ENCODE peak calls at places on chromosomes 11 and 22, in seven cellular contexts. F, X, C, E, N, L and W are unnamed samples.
A peak's percentile ranks its signal among the peaks of the same experiment; 100 is the strongest.

GRCh38 chr11:69799582-69799981 is 19.6 kb downstream of the FGF3 start:
- DNase-seq in X (peak; percentile 58), E (peak; percentile 48), C (no peak), F (no peak), N (no peak), L (no peak), W (no peak)

GRCh38 chr11:1390603-1391164 is 950 bp downstream of the BRSK2 start:
- DNase-seq in F (no peak), C (no peak), L (no peak), E (no peak), N (no peak), X (no peak), W (peak; percentile 62)

GRCh38 chr22:40661661-40662060 is 17.6 kb upstream of the MCHR1 start:
- DNase-seq in C (no peak), L (no peak), N (no peak), X (no peak), E (no peak), F (no peak), W (no peak)

GRCh38 chr11:3161309-3161708 is 3.8 kb downstream of the OSBPL5 start:
- DNase-seq in E (peak; percentile 21), N (peak; percentile 43), X (no peak), C (peak; percentile 39), L (no peak), F (no peak), W (peak; percentile 6)

GRCh38 chr11:46521947-46522681 is 71.7 kb downstream of the AMBRA1 start:
- DNase-seq in N (no peak), X (peak; percentile 42), C (no peak), E (peak; percentile 22), L (no peak), F (no peak), W (no peak)

GRCh38 chr11:23192256-23192655 is 332.0 kb upstream of the CCDC179 start:
- DNase-seq in X (no peak), L (no peak), E (no peak), C (no peak), N (no peak), F (no peak), W (no peak)

GRCh38 chr11:127862406-127862805 is 725.0 kb downstream of the ETS1 start:
- DNase-seq in X (peak; percentile 31), N (no peak), E (peak; percentile 57), F (no peak), C (no peak), L (no peak), W (no peak)

GRCh38 chr22:50728523-50728931 is 9.5 kb upstream of the ACR start:
- DNase-seq in F (no peak), E (no peak), L (no peak), C (peak; percentile 31), N (peak; percentile 34), X (no peak), W (peak; percentile 6)